ENCODE peak calls at places on chromosomes 13 and 19, in four cellular contexts. One of them, this sample, is unnamed.

GRCh38 chr19:16301999-16302694 is 22.5 kb upstream of the KLF2 start:
- DNase-seq in HepG2: no peak
- DNase-seq in HEK293T: no peak
- DNase-seq in GM12878: no peak
- DNase-seq in this sample: no peak

GRCh38 chr13:111399776-111400505 is 79.5 kb downstream of the TEX29 start:
- DNase-seq in HepG2: no peak
- DNase-seq in HEK293T: no peak
- DNase-seq in GM12878: no peak
- DNase-seq in this sample: no peak

GRCh38 chr19:49064029-49064629 is 489 bp downstream of the NTF4 start:
- DNase-seq in GM12878: no peak
- DNase-seq in HEK293T: no peak
- DNase-seq in HepG2: no peak
- DNase-seq in this sample: no peak

GRCh38 chr13:79679334-79679733 is 198.4 kb downstream of the NDFIP2 start:
- DNase-seq in HepG2: peak; percentile 53
- DNase-seq in GM12878: no peak
- DNase-seq in HEK293T: peak; percentile 75
- DNase-seq in this sample: peak; percentile 27

GRCh38 chr19:4589579-4590410 is 30.3 kb upstream of the SEMA6B start:
- DNase-seq in HEK293T: no peak
- DNase-seq in GM12878: no peak
- DNase-seq in HepG2: peak; percentile 65
- DNase-seq in this sample: peak; percentile 71

GRCh38 chr13:54234607-54235006 is 1206.0 kb downstream of the OLFM4 start:
- DNase-seq in HEK293T: no peak
- DNase-seq in GM12878: no peak
- DNase-seq in HepG2: no peak
- DNase-seq in this sample: no peak

GRCh38 chr13:80189889-80190597 is 150.9 kb downstream of the SPRY2 start:
- DNase-seq in HepG2: no peak
- DNase-seq in HEK293T: no peak
- DNase-seq in GM12878: no peak
- DNase-seq in this sample: no peak

GRCh38 chr13:35471466-35472307 is 4.8 kb downstream of the MAB21L1 start:
- DNase-seq in GM12878: no peak
- DNase-seq in HepG2: no peak
- DNase-seq in HEK293T: no peak
- DNase-seq in this sample: no peak

GRCh38 chr19:46993622-46994021 is 26.0 kb upstream of the NPAS1 start:
- DNase-seq in HEK293T: no peak
- DNase-seq in HepG2: no peak
- DNase-seq in GM12878: no peak
- DNase-seq in this sample: no peak

DNA sequence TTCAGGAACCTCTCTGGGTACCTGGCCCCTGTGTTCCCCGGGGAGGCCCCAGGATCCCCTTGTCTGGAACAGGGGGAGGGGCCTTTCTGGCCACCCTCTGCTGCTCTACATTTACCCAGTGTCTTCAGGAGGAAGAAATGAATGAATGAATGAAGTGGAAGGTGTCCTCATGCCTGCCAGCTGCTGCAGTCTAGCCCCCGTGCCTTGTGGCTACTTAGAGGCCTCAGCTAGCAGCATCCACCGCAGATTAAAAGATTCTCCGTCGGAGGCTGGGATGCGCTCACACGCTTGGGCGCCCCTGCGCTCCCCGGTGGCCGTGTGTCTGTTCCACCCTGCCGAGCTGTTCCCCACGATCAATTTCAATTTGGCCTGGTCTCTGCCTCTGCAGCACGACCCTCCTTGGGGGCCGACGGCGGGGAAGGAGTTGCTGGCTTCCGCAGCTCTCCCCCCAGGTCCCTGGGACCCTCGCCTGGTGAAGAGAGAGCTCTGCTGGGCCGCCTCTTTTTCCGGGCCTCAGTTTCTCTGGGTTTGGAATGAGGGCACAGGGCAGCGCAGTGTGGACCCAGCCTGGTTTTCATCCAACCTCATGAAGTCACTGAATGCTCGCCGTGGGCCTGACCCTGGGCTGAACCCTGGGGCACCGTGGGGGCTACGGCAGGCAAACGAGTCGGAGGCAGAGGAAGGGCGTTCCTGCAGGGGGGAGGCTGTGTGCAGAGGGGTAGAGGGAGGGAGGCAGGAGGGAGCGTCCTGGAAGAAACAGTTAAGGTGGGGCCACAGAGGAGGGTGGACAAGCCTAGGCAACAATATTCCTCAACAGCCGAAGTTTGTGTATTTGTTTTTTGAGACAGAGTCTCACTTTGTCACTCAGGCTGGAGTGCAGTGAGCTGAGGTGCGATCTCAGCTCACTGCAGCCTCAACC is 28.3 kb downstream of the EFNA2 start:
- DNase-seq in GM12878: no peak
- DNase-seq in HepG2: no peak
- DNase-seq in HEK293T: no peak
- DNase-seq in this sample: no peak
- TF ChIP-seq FOXK2 in GM12878: no peak
- TF ChIP-seq FOXK2 in HepG2: no peak
- TF ChIP-seq FOXK2 in HEK293T: no peak
- TF ChIP-seq FOXK2 in this sample: no peak

DNA sequence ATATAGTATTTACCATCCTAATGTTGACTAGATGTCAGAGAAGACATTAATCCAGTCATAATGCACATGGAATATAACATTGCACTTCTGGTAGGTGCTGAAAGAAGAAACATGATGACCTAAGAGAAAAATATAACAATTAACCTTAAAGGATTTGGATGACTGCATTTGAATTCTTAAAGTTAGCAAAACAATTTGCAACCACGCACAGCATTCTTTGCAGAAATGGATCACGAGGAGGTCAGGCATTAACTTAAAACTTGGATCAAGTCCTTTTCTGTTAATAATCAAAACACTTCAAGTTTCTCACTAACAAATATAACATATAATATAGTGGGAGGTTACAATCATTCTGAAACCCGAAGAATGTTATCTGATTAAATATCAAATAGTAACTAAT is 525.0 kb upstream of the SLITRK6 start:
- DNase-seq in HepG2: no peak
- DNase-seq in GM12878: no peak
- DNase-seq in HEK293T: no peak
- DNase-seq in this sample: no peak
- TF ChIP-seq FOXK2 in HepG2: no peak
- TF ChIP-seq FOXK2 in GM12878: no peak
- TF ChIP-seq FOXK2 in HEK293T: no peak
- TF ChIP-seq FOXK2 in this sample: no peak

GRCh38 chr13:112725346-112726017 is 35.6 kb downstream of the ATP11A start:
- DNase-seq in HEK293T: no peak
- DNase-seq in HepG2: no peak
- DNase-seq in GM12878: peak; percentile 24
- DNase-seq in this sample: no peak
- TF ChIP-seq FOXK2 in HEK293T: no peak
- TF ChIP-seq FOXK2 in HepG2: no peak
- TF ChIP-seq FOXK2 in GM12878: no peak
- TF ChIP-seq FOXK2 in this sample: no peak

GRCh38 chr19:1259873-1260748 is 9.0 kb upstream of the CIRBP start:
- DNase-seq in HepG2: no peak
- DNase-seq in GM12878: no peak
- DNase-seq in HEK293T: no peak
- DNase-seq in this sample: no peak
- TF ChIP-seq FOXK2 in HepG2: no peak
- TF ChIP-seq FOXK2 in GM12878: no peak
- TF ChIP-seq FOXK2 in HEK293T: no peak
- TF ChIP-seq FOXK2 in this sample: no peak

GRCh38 chr13:102651892-102652291 is 43.0 kb downstream of the METTL21C start:
- DNase-seq in HEK293T: no peak
- DNase-seq in HepG2: no peak
- DNase-seq in GM12878: no peak
- DNase-seq in this sample: no peak
- TF ChIP-seq FOXK2 in HEK293T: no peak
- TF ChIP-seq FOXK2 in HepG2: no peak
- TF ChIP-seq FOXK2 in GM12878: no peak
- TF ChIP-seq FOXK2 in this sample: no peak